ENCODE peak calls at places on chromosomes 16 and 17, in six cellular contexts. O is lower leg skin, L is tibial nerve, F is spleen, U is endodermal cell, G is AG04450. I is an unnamed sample.

GRCh38 chr16:27373312-27373711 is 28.7 kb upstream of the IL21R start:
- DNase-seq in O (peak; percentile 40), L (no peak), F (no peak), U (peak; percentile 15), G (no peak), I (no peak)

GRCh38 chr16:85187447-85187846 is 75.2 kb upstream of the CIBAR2 start:
- DNase-seq in O (no peak), L (no peak), F (no peak), U (peak; percentile 85), G (no peak), I (no peak)

GRCh38 chr17:5164465-5164864 is 27.2 kb downstream of the ZNF594 start:
- DNase-seq in O (no peak), L (no peak), F (no peak), U (no peak), G (no peak), I (peak; percentile 50)

GRCh38 chr17:10292057-10292931 is 80.5 kb downstream of the MYH13 start:
- DNase-seq in O (peak; percentile 84), L (no peak), F (no peak), U (peak; percentile 53), G (no peak), I (no peak)

GRCh38 chr16:8567355-8568230 is 22.7 kb downstream of the TMEM114 start:
- DNase-seq in O (peak; percentile 91), L (peak; percentile 64), F (peak; percentile 86), U (peak; percentile 95), G (peak; percentile 74), I (peak; percentile 80)

GRCh38 chr16:31221357-31222160 is 4.6 kb upstream of the PYDC1 start:
- DNase-seq in O (no peak), L (no peak), F (no peak), U (peak; percentile 59), G (no peak), I (no peak)

GRCh38 chr17:13598353-13599167 is 3.2 kb downstream of the HS3ST3A1 start:
- DNase-seq in O (no peak), L (no peak), F (no peak), U (no peak), G (no peak), I (no peak)

GRCh38 chr17:46877466-46877865 is 26.1 kb downstream of the WNT9B start:
- DNase-seq in O (no peak), L (no peak), F (no peak), U (peak; percentile 38), G (no peak), I (no peak)

GRCh38 chr16:67652578-67653130 is 7.4 kb downstream of the ACD start:
- DNase-seq in O (no peak), L (no peak), F (no peak), U (peak; percentile 88), G (no peak), I (no peak)

GRCh38 chr16:1990336-1991134 is 765 bp downstream of the SYNGR3 start:
- DNase-seq in O (no peak), L (no peak), F (peak; percentile 90), U (peak; percentile 90), G (no peak), I (no peak)

GRCh38 chr16:84144301-84144858 is 597 bp downstream of the HSDL1 start:
- DNase-seq in O (peak; percentile 89), L (no peak), F (peak; percentile 91), U (peak; percentile 76), G (no peak), I (no peak)

GRCh38 chr17:75367312-75367711 is 38.2 kb downstream of the GRB2 start:
- DNase-seq in O (no peak), L (no peak), F (no peak), U (no peak), G (no peak), I (no peak)

GRCh38 chr17:30314474-30314873 is 19.4 kb downstream of the TMIGD1 start:
- DNase-seq in O (no peak), L (no peak), F (no peak), U (no peak), G (no peak), I (no peak)

GRCh38 chr16:3457434-3458252 is 14.2 kb downstream of the NAA60 start:
- DNase-seq in O (peak; percentile 96), L (peak; percentile 67), F (peak; percentile 97), U (peak; percentile 96), G (peak; percentile 62), I (peak; percentile 85)
- TF ChIP-seq CTCF in O (no peak), L (peak; percentile 72), F (peak; percentile 74), U (peak; percentile 68), G (peak; percentile 45), I (peak; percentile 56)

GRCh38 chr17:57540596-57540995 is 204.5 kb downstream of the CCDC182 start:
- DNase-seq in O (no peak), L (no peak), F (no peak), U (no peak), G (no peak), I (no peak)
- TF ChIP-seq CTCF in O (no peak), L (no peak), F (no peak), U (peak; percentile 36), G (peak; percentile 11), I (no peak)

GRCh38 chr17:48522990-48523389 is 7.8 kb downstream of the HOXB1 start:
- DNase-seq in O (no peak), L (no peak), F (no peak), U (no peak), G (no peak), I (no peak)
- TF ChIP-seq CTCF in O (no peak), L (no peak), F (no peak), U (peak; percentile 60), G (peak; percentile 55), I (no peak)

DNA sequence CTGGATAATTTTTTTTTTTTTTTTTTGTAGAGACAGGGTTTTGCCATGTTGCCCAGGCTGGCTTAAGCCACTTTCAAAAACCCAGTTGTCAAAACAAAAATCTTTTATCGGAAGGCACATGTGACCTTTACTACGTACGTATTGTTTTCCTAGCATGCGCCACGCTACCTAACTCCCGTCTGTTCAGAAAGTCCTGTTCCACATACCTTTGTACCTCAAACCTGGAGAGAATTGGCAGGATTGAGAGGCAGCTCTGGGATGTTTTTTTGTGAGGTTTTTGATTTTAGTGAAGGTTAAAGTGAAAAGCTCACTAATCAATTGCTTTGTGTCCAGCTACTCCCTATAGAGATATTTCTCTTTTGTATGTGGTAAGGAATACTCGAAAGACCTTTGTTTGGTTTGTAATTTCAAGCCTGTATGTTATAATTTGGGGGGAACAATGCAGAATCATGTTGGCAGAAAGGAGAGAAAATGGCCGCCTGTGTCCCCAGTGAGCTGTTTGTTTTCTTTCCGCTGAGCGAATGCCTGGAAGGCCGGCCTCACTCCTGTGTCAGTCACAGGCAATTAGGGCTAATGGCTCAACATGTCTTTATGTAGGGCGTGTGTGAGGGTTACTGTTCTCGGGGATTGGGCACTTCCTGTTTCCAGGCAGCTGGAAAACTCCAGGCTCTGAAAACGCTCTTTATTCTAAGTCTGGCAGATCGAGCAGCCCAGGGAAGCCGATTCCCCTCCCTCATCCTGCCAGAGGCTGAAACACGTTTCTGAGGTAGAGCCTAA is 60.8 kb upstream of the CLEC18A start:
- DNase-seq in O (peak; percentile 89), L (peak; percentile 56), F (no peak), U (peak; percentile 77), G (no peak), I (no peak)
- TF ChIP-seq CTCF in O (no peak), L (no peak), F (no peak), U (no peak), G (no peak), I (no peak)

GRCh38 chr16:78689536-78689935 is 590.1 kb downstream of the WWOX start:
- DNase-seq in O (no peak), L (no peak), F (no peak), U (no peak), G (no peak), I (no peak)

GRCh38 chr16:78684040-78684611 is 584.7 kb downstream of the WWOX start:
- DNase-seq in O (peak; percentile 93), L (peak; percentile 56), F (no peak), U (no peak), G (no peak), I (no peak)

GRCh38 chr16:78689031-78689430 is 589.6 kb downstream of the WWOX start:
- DNase-seq in O (no peak), L (no peak), F (no peak), U (no peak), G (no peak), I (no peak)

GRCh38 chr16:78684655-78685400 is 585.4 kb downstream of the WWOX start:
- DNase-seq in O (no peak), L (peak; percentile 58), F (no peak), U (no peak), G (no peak), I (no peak)

DNA sequence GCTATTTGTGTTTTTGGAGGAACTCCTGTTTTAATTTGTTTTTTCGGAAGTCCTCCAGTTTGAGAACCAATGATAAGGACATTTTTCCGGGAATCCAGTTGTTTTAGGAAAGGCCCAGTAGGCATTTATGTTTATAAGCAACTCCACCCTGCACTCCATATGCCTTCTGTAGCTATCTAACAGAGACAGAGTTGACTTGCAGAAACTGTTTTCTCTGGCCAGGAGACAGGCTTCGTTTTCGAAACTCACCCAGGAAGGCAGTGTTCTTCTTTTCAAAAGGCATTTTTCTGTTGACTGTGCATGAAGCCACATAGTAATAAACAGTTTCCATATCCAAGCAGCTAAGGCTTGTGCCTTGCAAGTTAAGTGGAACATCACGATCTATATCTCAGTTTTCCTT is 587.1 kb downstream of the WWOX start:
- DNase-seq in O (no peak), L (peak; percentile 30), F (no peak), U (no peak), G (no peak), I (no peak)
- TF ChIP-seq CTCF in O (no peak), L (no peak), F (no peak), U (no peak), G (no peak), I (no peak)

GRCh38 chr17:49213803-49214202 is 3.3 kb downstream of the ABI3 start:
- DNase-seq in O (no peak), L (no peak), F (no peak), U (no peak), G (no peak), I (no peak)

GRCh38 chr17:49216953-49217650 is 6.6 kb downstream of the ABI3 start:
- DNase-seq in O (peak; percentile 87), L (peak; percentile 64), F (peak; percentile 87), U (no peak), G (no peak), I (peak; percentile 63)

GRCh38 chr17:49213399-49213798 is 2.9 kb downstream of the ABI3 start:
- DNase-seq in O (no peak), L (no peak), F (no peak), U (no peak), G (no peak), I (no peak)

GRCh38 chr17:49216482-49216881 is 6.0 kb downstream of the ABI3 start:
- DNase-seq in O (no peak), L (no peak), F (peak; percentile 88), U (no peak), G (no peak), I (no peak)

GRCh38 chr17:49214665-49215360 is 4.3 kb downstream of the ABI3 start:
- DNase-seq in O (no peak), L (peak; percentile 27), F (no peak), U (no peak), G (no peak), I (no peak)
- TF ChIP-seq CTCF in O (no peak), L (no peak), F (no peak), U (no peak), G (no peak), I (no peak)